ENCODE peak calls at places on chromosomes 5 and 9, in seven cellular contexts. S is IMR-90, L is ovary, T is adrenal gland, M is A549, B is upper lobe of left lung, E is right lobe of liver. R is an unnamed sample.

GRCh38 chr9:86353591-86354047 is 591 bp downstream of the TUT7 start:
- DNase-seq in S (no peak), L (no peak), T (no peak), M (no peak), B (no peak), E (no peak), R (no peak)

GRCh38 chr5:130541617-130542221 is 623.3 kb downstream of the HINT1 start:
- DNase-seq in S (no peak), L (no peak), T (no peak), M (no peak), B (no peak), E (no peak), R (no peak)

GRCh38 chr9:91810286-91810905 is 139.6 kb downstream of the ROR2 start:
- DNase-seq in S (no peak), L (no peak), T (no peak), M (no peak), B (peak; percentile 52), E (no peak), R (peak; percentile 57)

GRCh38 chr5:31811210-31811609 is 172.3 kb downstream of the PDZD2 start:
- DNase-seq in S (peak; percentile 93), L (no peak), T (peak; percentile 57), M (peak; percentile 69), B (no peak), E (no peak), R (no peak)

GRCh38 chr5:132251220-132251725 is 6.2 kb upstream of the PDLIM4 start:
- DNase-seq in S (peak; percentile 37), L (peak; percentile 12), T (no peak), M (no peak), B (no peak), E (no peak), R (peak; percentile 63)

GRCh38 chr5:10601246-10602030 is 37.6 kb downstream of the ANKRD33B start:
- DNase-seq in S (peak; percentile 91), L (peak; percentile 85), T (peak; percentile 60), M (peak; percentile 90), B (peak; percentile 68), E (peak; percentile 83), R (peak; percentile 92)

GRCh38 chr5:7705261-7705660 is 145.7 kb downstream of the CFAP90 start:
- DNase-seq in S (no peak), L (peak; percentile 28), T (no peak), M (no peak), B (no peak), E (no peak), R (no peak)

GRCh38 chr9:128921881-128922763 is 1.3 kb downstream of the PHYHD1 start:
- DNase-seq in S (peak; percentile 50), L (peak; percentile 84), T (peak; percentile 65), M (no peak), B (peak; percentile 91), E (peak; percentile 77), R (peak; percentile 84)

GRCh38 chr9:91033270-91033669 is 231.7 kb downstream of the SYK start:
- DNase-seq in S (no peak), L (no peak), T (no peak), M (no peak), B (no peak), E (no peak), R (no peak)

GRCh38 chr5:142753114-142753764 is 16.9 kb upstream of the ARHGAP26 start:
- DNase-seq in S (no peak), L (peak; percentile 36), T (peak; percentile 35), M (peak; percentile 17), B (no peak), E (no peak), R (peak; percentile 90)

GRCh38 chr9:20651926-20652325 is 29.6 kb upstream of the MLLT3 start:
- DNase-seq in S (no peak), L (no peak), T (no peak), M (no peak), B (no peak), E (no peak), R (no peak)

GRCh38 chr5:147418613-147419012 is 91.3 kb downstream of the DPYSL3 start:
- DNase-seq in S (peak; percentile 47), L (no peak), T (no peak), M (no peak), B (no peak), E (no peak), R (no peak)

GRCh38 chr9:107866912-107867311 is 377.3 kb upstream of the KLF4 start:
- DNase-seq in S (peak; percentile 23), L (no peak), T (no peak), M (no peak), B (no peak), E (no peak), R (no peak)

GRCh38 chr9:1916676-1917075 is 98.5 kb upstream of the SMARCA2 start:
- DNase-seq in S (no peak), L (no peak), T (no peak), M (no peak), B (no peak), E (no peak), R (no peak)

GRCh38 chr5:40652441-40653220 is 27.1 kb upstream of the PTGER4 start:
- DNase-seq in S (no peak), L (no peak), T (no peak), M (no peak), B (no peak), E (no peak), R (no peak)

GRCh38 chr5:6762116-6762515 is 48.9 kb downstream of the TENT4A start:
- DNase-seq in S (no peak), L (no peak), T (no peak), M (no peak), B (no peak), E (no peak), R (peak; percentile 30)

GRCh38 chr5:142250119-142250518 is 74.7 kb downstream of the SPRY4 start:
- DNase-seq in S (no peak), L (no peak), T (no peak), M (no peak), B (no peak), E (no peak), R (no peak)

GRCh38 chr5:142327111-142327842 is 2.5 kb upstream of the SPRY4 start:
- DNase-seq in S (peak; percentile 84), L (no peak), T (no peak), M (no peak), B (no peak), E (no peak), R (peak; percentile 58)

GRCh38 chr9:15529566-15530324 is 19.0 kb upstream of the PSIP1 start:
- DNase-seq in S (no peak), L (no peak), T (no peak), M (no peak), B (no peak), E (no peak), R (no peak)

GRCh38 chr5:88808153-88808552 is 74.8 kb downstream of the MEF2C start:
- DNase-seq in S (no peak), L (no peak), T (no peak), M (no peak), B (no peak), E (no peak), R (no peak)

GRCh38 chr9:114387678-114388431 is at the start of gene AKNA:
- DNase-seq in S (peak; percentile 79), L (peak; percentile 84), T (peak; percentile 69), M (no peak), B (peak; percentile 92), E (peak; percentile 80), R (peak; percentile 92)
- TF ChIP-seq POLR2A in S (peak; percentile 75), L (peak; percentile 52), T (peak; percentile 55), M (no peak), B (peak; percentile 78), E (peak; percentile 86), R (peak; percentile 83)

GRCh38 chr9:95023217-95024003 is 294.1 kb downstream of the FANCC start:
- DNase-seq in S (peak; percentile 90), L (no peak), T (peak; percentile 37), M (peak; percentile 80), B (peak; percentile 27), E (no peak), R (no peak)
- H3K4me1 ChIP-seq in S (peaks cover 36% of the 10 kb centered on the region), L (peaks cover 43% of the 10 kb centered on the region), T (peaks cover 78% of the 10 kb centered on the region), M (peaks cover 100% of the 10 kb centered on the region), B (peaks cover 49% of the 10 kb centered on the region), E (peaks cover 68% of the 10 kb centered on the region), R (peaks cover 91% of the 10 kb centered on the region)

GRCh38 chr5:68231414-68232076 is 16.0 kb downstream of the PIK3R1 start:
- DNase-seq in S (no peak), L (no peak), T (no peak), M (no peak), B (no peak), E (no peak), R (no peak)

GRCh38 chr5:68227532-68228160 is 12.1 kb downstream of the PIK3R1 start:
- DNase-seq in S (no peak), L (no peak), T (no peak), M (no peak), B (no peak), E (no peak), R (no peak)

GRCh38 chr5:68226564-68227073 is 11.1 kb downstream of the PIK3R1 start:
- DNase-seq in S (no peak), L (no peak), T (no peak), M (no peak), B (no peak), E (no peak), R (no peak)

GRCh38 chr5:68230285-68230684 is 14.7 kb downstream of the PIK3R1 start:
- DNase-seq in S (no peak), L (no peak), T (no peak), M (no peak), B (no peak), E (no peak), R (no peak)

GRCh38 chr5:68229416-68229815 is 13.9 kb downstream of the PIK3R1 start:
- DNase-seq in S (no peak), L (no peak), T (no peak), M (no peak), B (no peak), E (no peak), R (no peak)
- H3K4me3 ChIP-seq in S (no peak overlapping the region), L (no peak overlapping the region), T (no peak overlapping the region), M (no peak overlapping the region), B (no peak overlapping the region), E (no peak overlapping the region), R (peak overlapping the region; percentile 21)

GRCh38 chr9:3730527-3730926 is 204.7 kb upstream of the RFX3 start:
- DNase-seq in S (no peak), L (no peak), T (no peak), M (no peak), B (no peak), E (no peak), R (no peak)

GRCh38 chr9:3736186-3736585 is 210.4 kb upstream of the RFX3 start:
- DNase-seq in S (peak; percentile 21), L (no peak), T (no peak), M (no peak), B (no peak), E (no peak), R (no peak)

GRCh38 chr9:3732077-3733038 is 206.6 kb upstream of the RFX3 start:
- DNase-seq in S (peak; percentile 90), L (peak; percentile 34), T (peak; percentile 53), M (peak; percentile 83), B (no peak), E (no peak), R (no peak)

GRCh38 chr9:3733039-3733408 is 207.2 kb upstream of the RFX3 start:
- DNase-seq in S (no peak), L (no peak), T (no peak), M (no peak), B (no peak), E (no peak), R (no peak)

GRCh38 chr9:3735251-3735650 is 209.4 kb upstream of the RFX3 start:
- DNase-seq in S (no peak), L (no peak), T (no peak), M (no peak), B (no peak), E (no peak), R (no peak)
- TF ChIP-seq POLR2A in S (no peak), L (no peak), T (no peak), M (no peak), B (no peak), E (no peak), R (no peak)

GRCh38 chr9:130780865-130781504 is 54.1 kb upstream of the ABL1 start:
- DNase-seq in S (peak; percentile 98), L (peak; percentile 74), T (peak; percentile 66), M (peak; percentile 88), B (no peak), E (no peak), R (peak; percentile 95)
- H3K4me1 ChIP-seq in S (peaks cover 22% of the 10 kb centered on the region), L (peaks cover 14% of the 10 kb centered on the region), T (peaks cover 39% of the 10 kb centered on the region), M (peaks cover 50% of the 10 kb centered on the region), B (no peaks in the 10 kb centered on the region), E (no peaks in the 10 kb centered on the region), R (no peaks in the 10 kb centered on the region)